ENCODE peak calls at places on chromosomes 11 and 22, in seven cellular contexts. Z is GM12891; S is EL; X is non-pigmented ciliary epithelial cell; T is cardiac muscle cell; A is effector memory CD8-positive, alpha-beta T cell; Y is upper lobe of right lung. O is an unnamed sample.

GRCh38 chr22:47168441-47168840 is 406.0 kb downstream of the TBC1D22A start:
- DNase-seq in Z (no peak), S (no peak), X (no peak), T (no peak), A (no peak), Y (peak), O (no peak)

GRCh38 chr11:43419460-43419859 is 60.7 kb downstream of the TTC17 start:
- DNase-seq in Z (no peak), S (peak), X (peak), T (peak), A (peak), Y (no peak), O (peak)

GRCh38 chr11:64070301-64070656 is 34.5 kb downstream of the FLRT1 start:
- DNase-seq in Z (no peak), S (no peak), X (no peak), T (no peak), A (no peak), Y (no peak), O (no peak)

GRCh38 chr11:100515087-100515486 is 172.0 kb upstream of the ARHGAP42 start:
- DNase-seq in Z (no peak), S (peak), X (peak), T (peak), A (no peak), Y (no peak), O (no peak)

GRCh38 chr11:57742087-57742452 is 779 bp downstream of the SELENOH start:
- DNase-seq in Z (no peak), S (no peak), X (no peak), T (no peak), A (no peak), Y (no peak), O (no peak)

GRCh38 chr11:111676878-111677585 is 74.8 kb downstream of the SIK2 start:
- DNase-seq in Z (no peak), S (peak), X (no peak), T (peak), A (no peak), Y (no peak), O (no peak)

GRCh38 chr22:22214819-22215329 is 29.7 kb upstream of the VPREB1 start:
- DNase-seq in Z (no peak), S (no peak), X (no peak), T (no peak), A (no peak), Y (no peak), O (no peak)

GRCh38 chr22:27624705-27625104 is 176.9 kb downstream of the MN1 start:
- DNase-seq in Z (no peak), S (no peak), X (peak), T (no peak), A (no peak), Y (no peak), O (no peak)

GRCh38 chr11:60349990-60350389 is 22.9 kb downstream of the MS4A6E start:
- DNase-seq in Z (no peak), S (no peak), X (no peak), T (no peak), A (no peak), Y (no peak), O (no peak)

GRCh38 chr11:120326845-120327281 is 1.8 kb downstream of the TLCD5 start:
- DNase-seq in Z (no peak), S (no peak), X (no peak), T (peak), A (no peak), Y (no peak), O (no peak)

GRCh38 chr11:130783322-130783721 is 133.0 kb downstream of the SNX19 start:
- DNase-seq in Z (no peak), S (no peak), X (no peak), T (no peak), A (no peak), Y (no peak), O (no peak)

GRCh38 chr11:77633856-77634425 is 3.7 kb downstream of the CLNS1A start:
- DNase-seq in Z (no peak), S (no peak), X (no peak), T (peak), A (no peak), Y (peak), O (no peak)

GRCh38 chr11:86629070-86629706 is 43.2 kb downstream of the ME3 start:
- DNase-seq in Z (no peak), S (no peak), X (no peak), T (peak), A (no peak), Y (no peak), O (no peak)

GRCh38 chr11:128757235-128757711 is 63.4 kb downstream of the FLI1 start:
- DNase-seq in Z (peak), S (peak), X (no peak), T (peak), A (peak), Y (no peak), O (peak)

GRCh38 chr11:66849501-66850234 is 6.4 kb downstream of the RCE1 start:
- DNase-seq in Z (peak), S (no peak), X (no peak), T (no peak), A (no peak), Y (no peak), O (no peak)